ENCODE peak calls at places on chromosomes 11 and 22, in five cellular contexts. M, E, X, I and Z are unnamed samples. For H4K20me1 and H3K79me2, the result is how much of the 10 kb centered on the place peaks cover.

GRCh38 chr11:115606223-115607220 is 102.3 kb upstream of the CADM1 start:
- DNase-seq in M (peak), E (no peak), X (no peak), I (no peak), Z (no peak)

GRCh38 chr11:64971421-64972233 is at the start of gene MAJIN:
- DNase-seq in M (peak), E (no peak), X (peak), I (peak), Z (no peak)

GRCh38 chr11:46387919-46388618 is 3.5 kb downstream of the CHRM4 start:
- DNase-seq in M (no peak), E (no peak), X (no peak), I (no peak), Z (no peak)

GRCh38 chr22:39556970-39557811 is 13.4 kb upstream of the CACNA1I start:
- DNase-seq in M (peak), E (no peak), X (no peak), I (peak), Z (no peak)

GRCh38 chr22:45428391-45429385 is 15.2 kb downstream of the RIBC2 start:
- DNase-seq in M (no peak), E (no peak), X (no peak), I (no peak), Z (no peak)

GRCh38 chr11:133082851-133083488 is 449.3 kb downstream of the OPCML start:
- DNase-seq in M (peak), E (no peak), X (no peak), I (peak), Z (peak)

GRCh38 chr11:62409831-62410230 is 9.0 kb upstream of the SCGB1A1 start:
- DNase-seq in M (no peak), E (no peak), X (no peak), I (no peak), Z (no peak)

GRCh38 chr11:126989942-126990715 is 10.4 kb downstream of the KIRREL3 start:
- DNase-seq in M (peak), E (no peak), X (peak), I (peak), Z (peak)

GRCh38 chr11:64203421-64204079 is 3.0 kb upstream of the FERMT3 start:
- DNase-seq in M (no peak), E (no peak), X (no peak), I (peak), Z (no peak)

GRCh38 chr11:17519486-17519885 is 24.7 kb downstream of the USH1C start:
- DNase-seq in M (no peak), E (no peak), X (no peak), I (no peak), Z (no peak)

GRCh38 chr11:111352235-111352746 is 26.8 kb downstream of the POU2AF1 start:
- DNase-seq in M (no peak), E (no peak), X (no peak), I (no peak), Z (peak)

GRCh38 chr11:78147807-78148206 is 8.4 kb upstream of the ALG8 start:
- DNase-seq in M (no peak), E (no peak), X (no peak), I (no peak), Z (no peak)

DNA sequence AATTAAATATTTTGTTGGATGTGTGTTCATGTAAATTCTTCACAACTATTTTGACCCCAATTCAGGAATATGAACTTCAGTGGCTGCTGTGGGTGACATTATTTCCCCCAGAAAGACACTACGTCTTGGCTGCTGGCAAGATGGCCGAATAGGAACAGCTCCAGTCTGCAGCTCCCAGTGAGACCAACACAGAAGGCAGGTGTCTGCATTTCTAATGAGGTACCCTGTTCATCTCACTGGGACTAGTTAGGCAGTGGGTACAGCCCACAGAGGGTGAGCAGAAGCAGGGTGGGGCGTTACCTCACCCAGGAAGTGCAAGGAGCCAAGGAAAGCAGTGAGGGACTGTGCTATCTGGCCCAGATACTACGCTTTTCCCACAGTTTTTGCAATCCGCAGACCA is 65.3 kb downstream of the ZBTB44 start:
- DNase-seq in M (no peak), E (no peak), X (no peak), I (no peak), Z (no peak)
- H4K20me1 ChIP-seq in M (under half), E (under half), X (under half), I (under half), Z (under half)

GRCh38 chr11:114138411-114138810 is 78.9 kb downstream of the ZBTB16 start:
- DNase-seq in M (no peak), E (no peak), X (no peak), I (no peak), Z (no peak)
- H3K79me2 ChIP-seq in M (half or more), E (under half), X (under half), I (under half), Z (under half)

DNA sequence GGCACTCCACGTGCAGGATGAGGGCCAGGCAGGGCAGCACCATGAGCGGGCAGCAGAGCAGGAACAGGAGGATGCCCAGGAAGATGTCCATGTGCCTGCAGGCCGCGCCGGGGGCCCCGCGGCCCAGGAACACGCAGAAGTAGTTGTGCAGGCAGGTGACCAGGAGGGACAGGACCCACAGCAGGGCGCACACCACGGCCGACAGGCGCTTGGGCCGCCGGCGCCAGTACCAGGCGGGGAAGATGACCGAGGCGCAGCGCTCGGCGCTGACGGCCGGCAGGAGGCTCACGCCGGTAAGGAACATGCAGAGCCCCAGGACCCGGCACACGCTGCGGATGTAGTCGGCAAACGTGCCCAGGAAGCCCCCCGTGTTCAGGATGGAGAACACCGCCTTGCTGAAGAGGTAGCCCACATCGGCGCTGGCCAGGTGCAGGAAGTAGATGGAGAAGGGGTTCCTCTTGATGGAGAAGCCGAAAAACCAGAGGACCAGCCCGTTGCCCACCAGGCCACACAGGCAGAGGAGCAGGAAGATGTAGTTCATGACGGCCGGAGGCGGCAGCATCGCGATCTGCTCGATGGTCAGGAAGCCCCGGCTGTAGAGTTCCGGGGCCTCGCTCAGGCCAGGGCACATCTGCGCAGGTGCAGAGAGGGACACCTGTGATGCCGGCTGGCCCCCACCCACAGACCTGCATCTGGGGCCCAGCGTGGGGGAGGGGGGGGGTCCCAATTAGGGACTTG is 7.2 kb downstream of the MRGPRF start:
- DNase-seq in M (no peak), E (no peak), X (no peak), I (no peak), Z (no peak)
- H4K20me1 ChIP-seq in M (under half), E (under half), X (under half), I (under half), Z (under half)

GRCh38 chr11:117039897-117040296 is 58.3 kb downstream of the SIK3 start:
- DNase-seq in M (no peak), E (no peak), X (peak), I (no peak), Z (no peak)

GRCh38 chr11:117037279-117037951 is 60.8 kb downstream of the SIK3 start:
- DNase-seq in M (no peak), E (no peak), X (no peak), I (no peak), Z (no peak)

GRCh38 chr11:117034901-117035300 is 63.3 kb downstream of the SIK3 start:
- DNase-seq in M (no peak), E (no peak), X (no peak), I (no peak), Z (no peak)

GRCh38 chr11:117039270-117039669 is 59.0 kb downstream of the SIK3 start:
- DNase-seq in M (no peak), E (no peak), X (no peak), I (no peak), Z (no peak)

DNA sequence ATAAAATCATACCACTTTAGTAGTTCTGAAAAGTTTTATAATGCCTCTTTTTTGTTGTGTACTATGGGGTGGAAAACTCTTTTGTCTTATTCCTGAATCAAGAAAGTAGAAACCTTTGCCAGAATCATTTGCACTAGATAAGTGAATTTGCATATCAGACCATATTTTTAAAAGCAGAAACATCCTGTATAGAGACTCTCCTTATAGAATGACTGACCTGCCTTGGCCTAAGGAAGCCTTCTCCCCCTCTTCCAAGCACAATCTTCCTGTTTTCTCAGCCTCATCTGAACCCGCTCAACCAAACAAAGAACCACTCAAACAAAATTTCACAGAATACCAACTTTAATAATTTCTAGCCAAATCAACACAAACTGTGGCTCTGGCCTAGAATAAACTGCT is 60.3 kb downstream of the SIK3 start:
- DNase-seq in M (no peak), E (no peak), X (no peak), I (no peak), Z (no peak)
- H3K79me2 ChIP-seq in M (half or more), E (half or more), X (under half), I (half or more), Z (under half)